ENCODE peak calls at places on chromosomes 13 and 19, in ten cellular contexts. Y is amniotic stem cell; M is aorta; S is brain microvascular endothelial cell; K is EH; J is heart right ventricle; N is neuronal stem cell; V is NCI-H1417; T is activated naive CD8-positive, alpha-beta T cell treated with anti-CD3 and anti-CD28 coated beads for 36 hours; B is stimulated activated CD8-positive, alpha-beta memory T cell treated with anti-CD3 and anti-CD28 coated beads, Interleukin-4, amount 100 ng/mL, for 4 hours. X is an unnamed sample.

GRCh38 chr19:18495204-18495911 is 26.5 kb downstream of the ELL start:
- DNase-seq in Y (no peak), M (no peak), S (no peak), K (no peak), J (no peak), N (no peak), V (no peak), T (no peak), B (no peak), X (no peak)

GRCh38 chr13:114099191-114099590 is 33.2 kb downstream of the RASA3 start:
- DNase-seq in Y (peak), M (peak), S (peak), K (peak), J (peak), N (no peak), V (peak), T (no peak), B (no peak), X (no peak)

GRCh38 chr19:6711605-6712004 is 8.8 kb downstream of the C3 start:
- DNase-seq in Y (no peak), M (peak), S (no peak), K (no peak), J (no peak), N (no peak), V (no peak), T (no peak), B (no peak), X (peak)

GRCh38 chr19:4016486-4016885 is 8.9 kb downstream of the PIAS4 start:
- DNase-seq in Y (no peak), M (no peak), S (no peak), K (no peak), J (no peak), N (no peak), V (no peak), T (no peak), B (no peak), X (no peak)

GRCh38 chr19:2015611-2015950 is at the start of gene BTBD2:
- DNase-seq in Y (peak), M (no peak), S (no peak), K (peak), J (peak), N (peak), V (peak), T (peak), B (peak), X (no peak)

GRCh38 chr19:28400953-28401671 is 811.8 kb downstream of the UQCRFS1 start:
- DNase-seq in Y (no peak), M (no peak), S (no peak), K (no peak), J (no peak), N (no peak), V (no peak), T (no peak), B (no peak), X (no peak)

GRCh38 chr13:79141082-79141481 is 265.0 kb downstream of the RBM26 start:
- DNase-seq in Y (no peak), M (no peak), S (no peak), K (no peak), J (no peak), N (no peak), V (no peak), T (no peak), B (no peak), X (no peak)

GRCh38 chr19:28394705-28395104 is 818.2 kb downstream of the UQCRFS1 start:
- DNase-seq in Y (no peak), M (no peak), S (no peak), K (no peak), J (no peak), N (no peak), V (no peak), T (no peak), B (no peak), X (no peak)

GRCh38 chr19:1999856-2000515 is 15.5 kb downstream of the BTBD2 start:
- DNase-seq in Y (no peak), M (no peak), S (no peak), K (no peak), J (no peak), N (no peak), V (no peak), T (no peak), B (no peak), X (no peak)

GRCh38 chr19:42468273-42468796 is 25.6 kb upstream of the CXCL17 start:
- DNase-seq in Y (peak), M (no peak), S (peak), K (peak), J (no peak), N (no peak), V (no peak), T (no peak), B (no peak), X (no peak)

GRCh38 chr19:12996542-12997094 is 1.3 kb downstream of the NFIX start:
- DNase-seq in Y (no peak), M (peak), S (no peak), K (peak), J (peak), N (no peak), V (no peak), T (no peak), B (no peak), X (peak)

GRCh38 chr13:22372261-22372660 is 701.4 kb downstream of the FGF9 start:
- DNase-seq in Y (no peak), M (no peak), S (no peak), K (no peak), J (no peak), N (no peak), V (no peak), T (no peak), B (no peak), X (no peak)

GRCh38 chr13:114105351-114106225 is 26.8 kb downstream of the RASA3 start:
- DNase-seq in Y (no peak), M (peak), S (no peak), K (peak), J (peak), N (no peak), V (no peak), T (no peak), B (no peak), X (peak)

GRCh38 chr13:32728327-32728726 is 142.1 kb downstream of the PDS5B start:
- DNase-seq in Y (no peak), M (no peak), S (no peak), K (no peak), J (no peak), N (peak), V (no peak), T (no peak), B (no peak), X (no peak)

GRCh38 chr19:1491114-1491848 is at the start of gene REEP6:
- DNase-seq in Y (no peak), M (peak), S (no peak), K (no peak), J (no peak), N (no peak), V (no peak), T (no peak), B (no peak), X (peak)

GRCh38 chr13:78102121-78102677 is 183.6 kb upstream of the EDNRB start:
- DNase-seq in Y (no peak), M (no peak), S (peak), K (peak), J (peak), N (no peak), V (no peak), T (no peak), B (no peak), X (no peak)

GRCh38 chr19:17604372-17605025 is 49.0 kb downstream of the COLGALT1 start:
- DNase-seq in Y (no peak), M (no peak), S (no peak), K (no peak), J (no peak), N (no peak), V (no peak), T (no peak), B (no peak), X (no peak)

GRCh38 chr19:6720369-6721112 is at the start of gene C3:
- DNase-seq in Y (no peak), M (no peak), S (no peak), K (peak), J (no peak), N (no peak), V (no peak), T (no peak), B (no peak), X (peak)

GRCh38 chr13:72458701-72459100 is 268.7 kb downstream of the MZT1 start:
- DNase-seq in Y (no peak), M (no peak), S (peak), K (peak), J (no peak), N (no peak), V (no peak), T (no peak), B (no peak), X (no peak)

GRCh38 chr13:66069570-66069969 is 1160.6 kb downstream of the PCDH9 start:
- DNase-seq in Y (no peak), M (no peak), S (peak), K (peak), J (no peak), N (no peak), V (no peak), T (no peak), B (no peak), X (no peak)

X was measured in right lobe of liver.